ENCODE peak calls at places on chromosome 2, in six cellular contexts. One of them, this sample, is unnamed.

GRCh38 chr2:223889133-223889769 is 51.9 kb upstream of the AP1S3 start:
- DNase-seq in stomach: no peak
- DNase-seq in tibial nerve: no peak
- DNase-seq in A549: no peak
- DNase-seq in SK-N-SH: no peak
- DNase-seq in suprapubic skin: no peak
- DNase-seq in this sample: no peak

GRCh38 chr2:16038586-16038985 is 98.2 kb downstream of the MYCN start:
- DNase-seq in stomach: no peak
- DNase-seq in tibial nerve: no peak
- DNase-seq in A549: no peak
- DNase-seq in SK-N-SH: no peak
- DNase-seq in suprapubic skin: no peak
- DNase-seq in this sample: no peak

GRCh38 chr2:212915121-212915782 is 236.2 kb downstream of the IKZF2 start:
- DNase-seq in stomach: no peak
- DNase-seq in tibial nerve: no peak
- DNase-seq in A549: no peak
- DNase-seq in SK-N-SH: no peak
- DNase-seq in suprapubic skin: no peak
- DNase-seq in this sample: no peak

GRCh38 chr2:54535599-54536195 is 79.6 kb downstream of the SPTBN1 start:
- DNase-seq in stomach: no peak
- DNase-seq in tibial nerve: no peak
- DNase-seq in A549: no peak
- DNase-seq in SK-N-SH: no peak
- DNase-seq in suprapubic skin: no peak
- DNase-seq in this sample: peak

GRCh38 chr2:224221455-224221913 is 180.4 kb downstream of the FAM124B start:
- DNase-seq in stomach: no peak
- DNase-seq in tibial nerve: no peak
- DNase-seq in A549: peak
- DNase-seq in SK-N-SH: no peak
- DNase-seq in suprapubic skin: no peak
- DNase-seq in this sample: no peak

GRCh38 chr2:226656367-226656766 is 143.3 kb downstream of the IRS1 start:
- DNase-seq in stomach: no peak
- DNase-seq in tibial nerve: no peak
- DNase-seq in A549: peak
- DNase-seq in SK-N-SH: no peak
- DNase-seq in suprapubic skin: no peak
- DNase-seq in this sample: no peak

GRCh38 chr2:232434091-232434490 is 21.9 kb upstream of the ALPI start:
- DNase-seq in stomach: no peak
- DNase-seq in tibial nerve: no peak
- DNase-seq in A549: no peak
- DNase-seq in SK-N-SH: peak
- DNase-seq in suprapubic skin: no peak
- DNase-seq in this sample: no peak

GRCh38 chr2:105410554-105410953 is 11.7 kb upstream of the FHL2 start:
- DNase-seq in stomach: no peak
- DNase-seq in tibial nerve: no peak
- DNase-seq in A549: no peak
- DNase-seq in SK-N-SH: no peak
- DNase-seq in suprapubic skin: no peak
- DNase-seq in this sample: no peak

GRCh38 chr2:148927010-148927409 is 52.0 kb downstream of the KIF5C start:
- DNase-seq in stomach: no peak
- DNase-seq in tibial nerve: no peak
- DNase-seq in A549: no peak
- DNase-seq in SK-N-SH: no peak
- DNase-seq in suprapubic skin: no peak
- DNase-seq in this sample: no peak

GRCh38 chr2:30147715-30148611 is 1.2 kb downstream of the YPEL5 start:
- DNase-seq in stomach: peak
- DNase-seq in tibial nerve: peak
- DNase-seq in A549: peak
- DNase-seq in SK-N-SH: peak
- DNase-seq in suprapubic skin: peak
- DNase-seq in this sample: peak

GRCh38 chr2:71783215-71783614 is 329.9 kb downstream of the DYSF start:
- DNase-seq in stomach: no peak
- DNase-seq in tibial nerve: no peak
- DNase-seq in A549: peak
- DNase-seq in SK-N-SH: no peak
- DNase-seq in suprapubic skin: no peak
- DNase-seq in this sample: no peak

GRCh38 chr2:29583104-29583503 is 338.3 kb downstream of the ALK start:
- DNase-seq in stomach: peak
- DNase-seq in tibial nerve: no peak
- DNase-seq in A549: no peak
- DNase-seq in SK-N-SH: no peak
- DNase-seq in suprapubic skin: no peak
- DNase-seq in this sample: no peak

GRCh38 chr2:110852541-110853263 is 120.3 kb downstream of the ACOXL start:
- DNase-seq in stomach: no peak
- DNase-seq in tibial nerve: no peak
- DNase-seq in A549: no peak
- DNase-seq in SK-N-SH: no peak
- DNase-seq in suprapubic skin: no peak
- DNase-seq in this sample: no peak

GRCh38 chr2:74513605-74514367 is 464 bp upstream of the TLX2 start:
- DNase-seq in stomach: no peak
- DNase-seq in tibial nerve: no peak
- DNase-seq in A549: no peak
- DNase-seq in SK-N-SH: no peak
- DNase-seq in suprapubic skin: no peak
- DNase-seq in this sample: peak

GRCh38 chr2:120109186-120110061 is 96.5 kb downstream of the EPB41L5 start:
- DNase-seq in stomach: no peak
- DNase-seq in tibial nerve: no peak
- DNase-seq in A549: peak
- DNase-seq in SK-N-SH: peak
- DNase-seq in suprapubic skin: no peak
- DNase-seq in this sample: no peak

GRCh38 chr2:61690078-61690477 is 151.9 kb upstream of the XPO1 start:
- DNase-seq in stomach: no peak
- DNase-seq in tibial nerve: no peak
- DNase-seq in A549: no peak
- DNase-seq in SK-N-SH: no peak
- DNase-seq in suprapubic skin: no peak
- DNase-seq in this sample: no peak

GRCh38 chr2:222256250-222256649 is 42.5 kb downstream of the PAX3 start:
- DNase-seq in stomach: no peak
- DNase-seq in tibial nerve: no peak
- DNase-seq in A549: no peak
- DNase-seq in SK-N-SH: no peak
- DNase-seq in suprapubic skin: no peak
- DNase-seq in this sample: no peak

GRCh38 chr2:226835420-226835795 is 446 bp upstream of the RHBDD1 start:
- DNase-seq in stomach: no peak
- DNase-seq in tibial nerve: no peak
- DNase-seq in A549: no peak
- DNase-seq in SK-N-SH: no peak
- DNase-seq in suprapubic skin: peak
- DNase-seq in this sample: peak

GRCh38 chr2:148122788-148123187 is 101.9 kb downstream of the MBD5 start:
- DNase-seq in stomach: no peak
- DNase-seq in tibial nerve: no peak
- DNase-seq in A549: no peak
- DNase-seq in SK-N-SH: no peak
- DNase-seq in suprapubic skin: no peak
- DNase-seq in this sample: no peak

GRCh38 chr2:6917761-6918421 is 679 bp downstream of the RNF144A start:
- DNase-seq in stomach: no peak
- DNase-seq in tibial nerve: no peak
- DNase-seq in A549: no peak
- DNase-seq in SK-N-SH: no peak
- DNase-seq in suprapubic skin: no peak
- DNase-seq in this sample: no peak

GRCh38 chr2:145682536-145683157 is 1162.7 kb upstream of the ZEB2 start:
- DNase-seq in stomach: no peak
- DNase-seq in tibial nerve: no peak
- DNase-seq in A549: no peak
- DNase-seq in SK-N-SH: no peak
- DNase-seq in suprapubic skin: no peak
- DNase-seq in this sample: no peak

GRCh38 chr2:48356701-48357322 is 173.1 kb upstream of the STON1 start:
- DNase-seq in stomach: no peak
- DNase-seq in tibial nerve: no peak
- DNase-seq in A549: no peak
- DNase-seq in SK-N-SH: peak
- DNase-seq in suprapubic skin: no peak
- DNase-seq in this sample: no peak

GRCh38 chr2:86249176-86249842 is 50.1 kb downstream of the MRPL35 start:
- DNase-seq in stomach: no peak
- DNase-seq in tibial nerve: no peak
- DNase-seq in A549: peak
- DNase-seq in SK-N-SH: peak
- DNase-seq in suprapubic skin: no peak
- DNase-seq in this sample: peak

GRCh38 chr2:157236404-157236803 is 21.1 kb upstream of the GALNT5 start:
- DNase-seq in stomach: no peak
- DNase-seq in tibial nerve: no peak
- DNase-seq in A549: no peak
- DNase-seq in SK-N-SH: no peak
- DNase-seq in suprapubic skin: no peak
- DNase-seq in this sample: no peak

GRCh38 chr2:212237350-212238095 is 301.1 kb downstream of the ERBB4 start:
- DNase-seq in stomach: no peak
- DNase-seq in tibial nerve: no peak
- DNase-seq in A549: no peak
- DNase-seq in SK-N-SH: no peak
- DNase-seq in suprapubic skin: no peak
- DNase-seq in this sample: no peak

GRCh38 chr2:230842473-230842872 is 22.3 kb upstream of the ITM2C start:
- DNase-seq in stomach: no peak
- DNase-seq in tibial nerve: no peak
- DNase-seq in A549: no peak
- DNase-seq in SK-N-SH: no peak
- DNase-seq in suprapubic skin: no peak
- DNase-seq in this sample: no peak

GRCh38 chr2:201891676-201892075 is 85.3 kb downstream of the CDK15 start:
- DNase-seq in stomach: no peak
- DNase-seq in tibial nerve: no peak
- DNase-seq in A549: no peak
- DNase-seq in SK-N-SH: no peak
- DNase-seq in suprapubic skin: no peak
- DNase-seq in this sample: no peak

GRCh38 chr2:218834685-218835084 is 3.1 kb upstream of the PRKAG3 start:
- DNase-seq in stomach: no peak
- DNase-seq in tibial nerve: no peak
- DNase-seq in A549: no peak
- DNase-seq in SK-N-SH: no peak
- DNase-seq in suprapubic skin: no peak
- DNase-seq in this sample: peak

GRCh38 chr2:118224144-118224887 is 136.0 kb downstream of the INSIG2 start:
- DNase-seq in stomach: no peak
- DNase-seq in tibial nerve: no peak
- DNase-seq in A549: no peak
- DNase-seq in SK-N-SH: peak
- DNase-seq in suprapubic skin: peak
- DNase-seq in this sample: no peak

DNA sequence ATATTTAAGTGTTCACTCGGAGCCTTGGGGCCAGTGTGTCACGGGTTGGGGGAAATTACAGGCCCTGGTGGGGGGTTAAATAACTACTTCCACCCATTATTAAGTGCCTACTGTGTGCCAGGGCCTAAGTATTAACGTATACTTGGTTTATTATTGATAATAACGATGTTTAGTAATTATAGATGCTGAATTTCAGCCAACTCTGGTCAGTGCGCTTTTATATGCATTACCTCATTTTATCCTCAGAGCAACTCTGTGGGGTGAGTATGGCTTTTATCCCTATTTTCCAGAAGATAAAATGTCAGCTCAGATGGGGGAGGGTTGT is 848 bp upstream of the RAB11FIP5 start:
- DNase-seq in stomach: no peak
- DNase-seq in tibial nerve: no peak
- DNase-seq in A549: peak
- DNase-seq in SK-N-SH: no peak
- DNase-seq in suprapubic skin: no peak
- DNase-seq in this sample: no peak
- H3K27ac ChIP-seq in stomach: peak
- H3K27ac ChIP-seq in tibial nerve: peak
- H3K27ac ChIP-seq in A549: peak
- H3K27ac ChIP-seq in SK-N-SH: peak
- H3K27ac ChIP-seq in suprapubic skin: peak
- H3K27ac ChIP-seq in this sample: peak

DNA sequence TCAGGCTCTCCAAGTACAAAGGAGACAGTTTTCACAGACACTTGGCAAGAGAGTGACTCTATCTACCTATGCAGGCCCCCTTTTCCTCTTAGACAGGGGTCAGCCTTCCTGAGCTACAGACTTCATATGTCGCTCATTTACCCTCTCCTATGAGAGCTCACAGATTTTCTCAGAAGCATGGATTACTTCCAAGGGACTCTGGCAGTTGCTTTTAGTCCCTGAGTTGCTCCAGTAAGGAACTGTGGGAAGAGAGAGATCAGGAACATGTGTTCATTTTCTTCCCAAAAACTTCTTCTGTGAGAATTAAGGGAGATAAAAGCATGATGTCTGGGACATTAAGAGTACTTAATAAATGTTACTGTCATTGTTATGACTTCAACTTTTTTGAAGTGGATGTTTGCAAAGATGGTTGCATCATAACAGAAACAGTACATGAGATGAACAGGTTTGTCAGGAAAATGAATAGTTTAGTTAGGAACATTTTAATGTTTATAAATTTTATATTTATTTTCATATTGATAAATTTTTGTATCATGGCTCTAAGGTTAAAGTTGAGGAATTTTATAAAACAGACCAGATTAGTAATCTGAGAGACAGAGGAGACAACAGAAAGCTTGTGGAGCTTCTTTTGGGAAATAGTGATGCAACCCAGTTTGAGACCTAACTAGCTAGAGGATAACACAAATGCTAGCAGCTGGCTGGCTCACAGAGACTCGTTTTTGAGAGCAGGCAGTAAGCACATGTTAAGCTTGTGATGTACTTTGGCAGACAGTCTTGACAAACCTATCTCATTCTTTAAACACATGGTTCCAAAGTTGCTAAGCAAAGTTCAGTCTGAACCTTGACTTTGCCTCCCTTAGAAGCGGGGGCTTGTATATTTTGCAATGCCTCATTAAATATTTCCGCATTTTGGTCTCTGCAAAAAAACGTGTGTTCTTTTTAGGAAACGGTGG is 21.7 kb upstream of the UGP2 start:
- DNase-seq in stomach: no peak
- DNase-seq in tibial nerve: no peak
- DNase-seq in A549: no peak
- DNase-seq in SK-N-SH: no peak
- DNase-seq in suprapubic skin: peak
- DNase-seq in this sample: peak
- TF ChIP-seq EP300 in stomach: no peak
- TF ChIP-seq EP300 in tibial nerve: peak
- TF ChIP-seq EP300 in A549: no peak
- TF ChIP-seq EP300 in SK-N-SH: no peak
- TF ChIP-seq EP300 in suprapubic skin: no peak
- TF ChIP-seq EP300 in this sample: no peak

GRCh38 chr2:39479696-39480095 is 42.6 kb upstream of the MAP4K3 start:
- DNase-seq in stomach: no peak
- DNase-seq in tibial nerve: no peak
- DNase-seq in A549: no peak
- DNase-seq in SK-N-SH: no peak
- DNase-seq in suprapubic skin: no peak
- DNase-seq in this sample: no peak
- TF ChIP-seq CTCF in stomach: no peak
- TF ChIP-seq CTCF in tibial nerve: no peak
- TF ChIP-seq CTCF in A549: no peak
- TF ChIP-seq CTCF in SK-N-SH: no peak
- TF ChIP-seq CTCF in suprapubic skin: no peak
- TF ChIP-seq CTCF in this sample: no peak

GRCh38 chr2:241560883-241561474 is 2.4 kb downstream of the BOK start:
- DNase-seq in stomach: peak
- DNase-seq in tibial nerve: no peak
- DNase-seq in A549: no peak
- DNase-seq in SK-N-SH: peak
- DNase-seq in suprapubic skin: no peak
- DNase-seq in this sample: no peak
- H3K27ac ChIP-seq in stomach: peak
- H3K27ac ChIP-seq in tibial nerve: peak
- H3K27ac ChIP-seq in A549: no peak
- H3K27ac ChIP-seq in SK-N-SH: no peak
- H3K27ac ChIP-seq in suprapubic skin: no peak
- H3K27ac ChIP-seq in this sample: peak

This sample was measured in sigmoid colon.